ENCODE peak calls at places on chromosomes 6 and 20, in seven cellular contexts. R, B, Y, N, O, E and K are unnamed samples.

GRCh38 chr6:108953681-108954080 is 105.5 kb downstream of the ARMC2 start:
- DNase-seq in R (no peak), B (no peak), Y (no peak), N (no peak), O (no peak), E (no peak), K (no peak)

GRCh38 chr6:45637611-45638257 is 260.0 kb upstream of the SUPT3H start:
- DNase-seq in R (no peak), B (no peak), Y (no peak), N (no peak), O (no peak), E (no peak), K (no peak)

GRCh38 chr20:46683939-46684750 is 5.1 kb downstream of the TP53RK start:
- DNase-seq in R (peak; percentile 75), B (no peak), Y (peak; percentile 54), N (peak; percentile 90), O (no peak), E (peak; percentile 68), K (no peak)

GRCh38 chr6:121823437-121823851 is 388.0 kb downstream of the GJA1 start:
- DNase-seq in R (no peak), B (no peak), Y (no peak), N (peak; percentile 78), O (no peak), E (no peak), K (no peak)

GRCh38 chr6:14975124-14975815 is 270.6 kb upstream of the JARID2 start:
- DNase-seq in R (no peak), B (no peak), Y (no peak), N (no peak), O (peak; percentile 21), E (no peak), K (no peak)

GRCh38 chr6:1482381-1483166 is 93.2 kb downstream of the FOXF2 start:
- DNase-seq in R (no peak), B (peak; percentile 9), Y (no peak), N (no peak), O (peak; percentile 68), E (no peak), K (no peak)

GRCh38 chr6:5851261-5851757 is 155.4 kb downstream of the NRN1 start:
- DNase-seq in R (peak; percentile 80), B (peak; percentile 36), Y (no peak), N (peak; percentile 93), O (no peak), E (peak; percentile 77), K (peak; percentile 82)

GRCh38 chr20:24340933-24341332 is 128.5 kb upstream of the SYNDIG1 start:
- DNase-seq in R (no peak), B (no peak), Y (no peak), N (no peak), O (no peak), E (no peak), K (no peak)

GRCh38 chr20:21322921-21323321 is 19.8 kb downstream of the XRN2 start:
- DNase-seq in R (no peak), B (no peak), Y (no peak), N (peak; percentile 51), O (no peak), E (no peak), K (no peak)

GRCh38 chr6:106702451-106703110 is 73.2 kb downstream of the QRSL1 start:
- DNase-seq in R (no peak), B (no peak), Y (no peak), N (no peak), O (peak; percentile 99), E (peak; percentile 50), K (peak; percentile 28)

GRCh38 chr6:30612687-30613248 is 4.3 kb downstream of the PPP1R10 start:
- DNase-seq in R (no peak), B (no peak), Y (no peak), N (no peak), O (no peak), E (no peak), K (no peak)

GRCh38 chr20:38893485-38894090 is 32.6 kb upstream of the FAM83D start:
- DNase-seq in R (peak; percentile 88), B (peak; percentile 83), Y (peak; percentile 50), N (peak; percentile 94), O (peak; percentile 81), E (peak; percentile 75), K (peak; percentile 84)

GRCh38 chr6:43290905-43291355 is 7.1 kb upstream of the SLC22A7 start:
- DNase-seq in R (peak; percentile 9), B (no peak), Y (no peak), N (no peak), O (no peak), E (no peak), K (no peak)

GRCh38 chr6:72721346-72721745 is 99.5 kb downstream of the KCNQ5 start:
- DNase-seq in R (no peak), B (no peak), Y (no peak), N (no peak), O (no peak), E (no peak), K (no peak)

GRCh38 chr20:53337419-53338101 is 256.1 kb downstream of the ZNF217 start:
- DNase-seq in R (no peak), B (no peak), Y (no peak), N (no peak), O (no peak), E (no peak), K (no peak)

GRCh38 chr6:80457044-80457933 is 350.8 kb downstream of the BCKDHB start:
- DNase-seq in R (no peak), B (no peak), Y (peak; percentile 64), N (no peak), O (no peak), E (peak; percentile 46), K (no peak)

GRCh38 chr20:63736893-63737689 is 627 bp downstream of the LIME1 start:
- DNase-seq in R (peak; percentile 78), B (peak; percentile 62), Y (peak; percentile 45), N (peak; percentile 76), O (peak; percentile 63), E (no peak), K (peak; percentile 80)

GRCh38 chr20:31474097-31474436 is 860 bp downstream of the DEFB124 start:
- DNase-seq in R (no peak), B (peak; percentile 27), Y (no peak), N (no peak), O (peak; percentile 73), E (no peak), K (no peak)

GRCh38 chr6:39753745-39754084 is 28.5 kb upstream of the KIF6 start:
- DNase-seq in R (peak; percentile 70), B (no peak), Y (peak; percentile 31), N (no peak), O (no peak), E (no peak), K (no peak)

GRCh38 chr6:11450061-11450460 is 87.5 kb upstream of the TMEM170B start:
- DNase-seq in R (no peak), B (no peak), Y (no peak), N (no peak), O (no peak), E (no peak), K (no peak)

GRCh38 chr6:163926642-163927041 is 512.1 kb downstream of the QKI start:
- DNase-seq in R (no peak), B (no peak), Y (no peak), N (no peak), O (no peak), E (no peak), K (no peak)

GRCh38 chr6:35731736-35732532 is 4.9 kb upstream of the ARMC12 start:
- DNase-seq in R (peak; percentile 99), B (peak; percentile 88), Y (peak; percentile 98), N (peak; percentile 95), O (peak; percentile 94), E (peak; percentile 99), K (peak; percentile 97)
- H3K4me1 ChIP-seq in R (peaks cover 43% of the 10 kb centered on the region), B (peaks cover 31% of the 10 kb centered on the region), Y (peaks cover 16% of the 10 kb centered on the region), N (peaks cover 3% of the 10 kb centered on the region), O (peaks cover 71% of the 10 kb centered on the region), E (peaks cover 72% of the 10 kb centered on the region), K (peaks cover 67% of the 10 kb centered on the region)

DNA sequence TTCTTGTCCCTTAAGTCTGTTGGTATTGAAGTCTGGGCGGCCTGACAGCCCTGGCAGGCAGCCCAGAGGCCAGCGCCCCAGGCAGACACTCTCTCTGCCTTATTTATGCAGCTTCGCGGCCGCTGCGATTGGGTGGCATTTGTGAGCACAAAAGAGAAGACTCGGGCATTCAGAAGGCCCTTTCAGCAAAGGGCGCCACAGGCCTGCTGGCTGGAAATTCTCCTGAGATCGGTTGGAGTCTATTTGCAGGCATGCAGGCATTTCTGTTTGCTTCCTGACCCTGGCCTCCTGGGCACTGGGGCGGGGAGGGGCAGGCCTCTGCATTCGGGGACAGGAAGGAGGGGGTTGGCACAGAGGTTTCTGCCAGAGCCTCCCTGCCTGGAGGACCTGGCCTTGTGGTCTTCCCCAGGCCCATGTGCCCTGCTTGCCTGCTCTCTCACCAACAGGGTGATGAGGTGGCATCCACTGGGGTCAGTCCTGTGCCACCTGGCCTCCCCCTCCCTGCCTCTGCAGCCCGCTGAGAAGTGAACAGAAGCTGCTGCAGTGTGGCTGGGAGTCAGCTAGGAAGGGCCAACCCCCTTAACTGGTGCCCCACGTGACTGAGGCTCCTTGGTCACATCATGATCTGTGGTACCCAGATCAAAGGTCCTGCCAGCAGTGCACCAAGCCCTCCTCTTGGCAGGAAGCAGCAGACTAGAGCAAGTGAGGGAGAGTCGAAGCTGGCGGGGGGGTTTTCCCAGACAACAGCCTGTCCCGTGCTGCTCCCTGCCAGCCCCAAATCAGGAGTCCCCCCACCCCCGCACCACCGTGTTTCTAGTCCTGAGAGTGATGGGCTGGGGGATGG is 16.6 kb upstream of the CCDC167 start:
- DNase-seq in R (peak; percentile 85), B (peak; percentile 30), Y (no peak), N (peak; percentile 76), O (peak; percentile 59), E (peak; percentile 68), K (peak; percentile 59)
- TF ChIP-seq CTCF in R (no peak), B (no peak), Y (no peak), N (no peak), O (no peak), E (no peak), K (no peak)

GRCh38 chr6:37931076-37931465 is 111.5 kb downstream of the ZFAND3 start:
- DNase-seq in R (no peak), B (no peak), Y (no peak), N (no peak), O (no peak), E (no peak), K (no peak)
- H3K4me1 ChIP-seq in R (peaks cover 14% of the 10 kb centered on the region), B (no peaks in the 10 kb centered on the region), Y (no peaks in the 10 kb centered on the region), N (peaks cover 5% of the 10 kb centered on the region), O (no peaks in the 10 kb centered on the region), E (no peaks in the 10 kb centered on the region), K (no peaks in the 10 kb centered on the region)

GRCh38 chr6:70566751-70567382 is at the start of gene SDHAF4:
- DNase-seq in R (peak; percentile 97), B (peak; percentile 89), Y (peak; percentile 94), N (peak; percentile 98), O (peak; percentile 91), E (peak; percentile 96), K (peak; percentile 94)
- TF ChIP-seq CTCF in R (no peak), B (no peak), Y (no peak), N (peak; percentile 19), O (peak; percentile 19), E (no peak), K (no peak)

GRCh38 chr20:51398552-51398951 is 144.0 kb downstream of the NFATC2 start:
- DNase-seq in R (no peak), B (no peak), Y (no peak), N (no peak), O (no peak), E (no peak), K (no peak)
- H3K4me1 ChIP-seq in R (no peaks in the 10 kb centered on the region), B (peaks cover 41% of the 10 kb centered on the region), Y (peaks cover 2% of the 10 kb centered on the region), N (no peaks in the 10 kb centered on the region), O (peaks cover 51% of the 10 kb centered on the region), E (peaks cover 7% of the 10 kb centered on the region), K (no peaks in the 10 kb centered on the region)

DNA sequence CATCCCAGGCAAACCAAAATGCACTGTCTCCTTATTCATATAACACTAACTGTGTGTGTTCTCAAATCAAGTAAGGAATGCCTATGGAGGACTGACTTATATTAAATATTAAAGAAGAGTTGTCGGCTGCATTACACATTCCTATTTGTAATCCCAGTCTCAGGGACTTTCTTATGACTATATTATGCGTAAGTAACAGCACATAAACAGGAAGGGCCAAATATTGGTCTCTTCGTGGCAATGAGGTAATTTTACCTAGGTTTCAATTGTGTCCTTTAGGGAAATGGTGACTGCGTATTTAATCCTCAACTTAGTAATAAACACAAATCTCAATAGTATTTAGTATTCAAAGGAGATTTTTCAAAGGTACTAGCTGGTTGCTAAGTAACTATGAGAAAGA is 22.8 kb upstream of the EPM2A start:
- DNase-seq in R (no peak), B (no peak), Y (no peak), N (no peak), O (no peak), E (no peak), K (no peak)
- TF ChIP-seq CTCF in R (no peak), B (no peak), Y (no peak), N (no peak), O (no peak), E (no peak), K (no peak)